ENCODE peak calls at places on chromosomes 2 and 18, in four cellular contexts. Z is endothelial cell; V is naive thymus-derived CD4-positive, alpha-beta T cell; O is fibroblast of pulmonary artery. L is an unnamed sample.

GRCh38 chr2:69946351-69947077 is 14.9 kb downstream of the ASPRV1 start:
- DNase-seq in V (peak; percentile 63), Z (no peak), O (peak; percentile 61), L (peak; percentile 72)

GRCh38 chr2:203814661-203815540 is 52.7 kb upstream of the CTLA4 start:
- DNase-seq in O (peak; percentile 90), Z (peak; percentile 23), V (peak; percentile 77), L (peak; percentile 44)

GRCh38 chr2:104344985-104345384 is 508.9 kb upstream of the POU3F3 start:
- DNase-seq in V (no peak), O (no peak), Z (no peak), L (no peak)

GRCh38 chr2:46643493-46643892 is 164.1 kb downstream of the TMEM247 start:
- DNase-seq in Z (no peak), O (no peak), V (no peak), L (no peak)

GRCh38 chr2:36413218-36413617 is 57.6 kb downstream of the CRIM1 start:
- DNase-seq in V (no peak), Z (no peak), O (peak; percentile 71), L (no peak)

GRCh38 chr2:122414911-122415310 is 659.5 kb downstream of the TSN start:
- DNase-seq in Z (no peak), V (no peak), O (no peak), L (no peak)

GRCh38 chr18:58315739-58316215 is 271.8 kb downstream of the NEDD4L start:
- DNase-seq in O (no peak), V (no peak), Z (no peak), L (peak; percentile 13)

GRCh38 chr2:212845941-212846340 is 305.5 kb downstream of the IKZF2 start:
- DNase-seq in Z (no peak), O (peak; percentile 13), V (no peak), L (no peak)

GRCh38 chr2:7418343-7418742 is 501.1 kb downstream of the RNF144A start:
- DNase-seq in Z (no peak), V (no peak), O (no peak), L (no peak)

GRCh38 chr18:72859088-72859487 is 8.7 kb downstream of the NETO1 start:
- DNase-seq in Z (no peak), V (no peak), O (no peak), L (no peak)

GRCh38 chr18:506264-506663 is 5.8 kb upstream of the COLEC12 start:
- DNase-seq in Z (no peak), O (no peak), V (no peak), L (no peak)

GRCh38 chr2:181916726-181917377 is 25.3 kb downstream of the ITPRID2 start:
- DNase-seq in V (no peak), O (peak; percentile 66), Z (no peak), L (no peak)

L was measured in H54.